ENCODE peak calls at places on chromosomes 11 and 22, in nine cellular contexts. E is astrocyte of the spinal cord, W is mucosa of descending colon, Z is cardiac muscle cell, N is RWPE1, L is nephron progenitor cell, C is Calu3, K is fibroblast of lung, Q is HFFc6. O is an unnamed sample.

GRCh38 chr11:99631618-99632017 is 610.9 kb downstream of the CNTN5 start:
- DNase-seq in W (no peak), Z (no peak), L (no peak), C (no peak), N (no peak), Q (no peak), K (no peak), E (no peak), O (peak; percentile 72)

GRCh38 chr11:114087028-114087427 is 27.5 kb downstream of the ZBTB16 start:
- DNase-seq in E (no peak), L (no peak), W (no peak), Z (no peak), K (no peak), N (no peak), Q (no peak), C (no peak), O (no peak)

GRCh38 chr22:22866381-22867111 is 21.1 kb upstream of the IGLL5 start:
- DNase-seq in K (no peak), Z (no peak), E (no peak), W (no peak), L (no peak), Q (no peak), C (no peak), N (no peak), O (no peak)

GRCh38 chr11:66339686-66340483 is 3.7 kb upstream of the RIN1 start:
- DNase-seq in N (no peak), L (no peak), Z (no peak), K (no peak), W (no peak), C (no peak), E (no peak), Q (no peak), O (no peak)

GRCh38 chr11:70587095-70587389 is 188.7 kb downstream of the CTTN start:
- DNase-seq in C (no peak), Q (no peak), K (no peak), N (no peak), E (no peak), Z (no peak), W (no peak), L (no peak), O (no peak)

GRCh38 chr11:101362643-101363042 is 221.2 kb downstream of the TRPC6 start:
- DNase-seq in K (no peak), Q (no peak), E (no peak), C (no peak), L (no peak), W (no peak), N (no peak), Z (no peak), O (no peak)

GRCh38 chr11:75654314-75654713 is 14.5 kb downstream of the MAP6 start:
- DNase-seq in N (peak; percentile 73), W (no peak), Q (peak; percentile 79), K (peak; percentile 90), Z (no peak), L (no peak), E (peak; percentile 60), C (no peak), O (no peak)

GRCh38 chr11:2789791-2790580 is 90.2 kb upstream of the KCNQ1OT1 start:
- DNase-seq in N (no peak), Z (no peak), E (no peak), C (no peak), L (no peak), W (no peak), Q (no peak), K (no peak), O (no peak)

GRCh38 chr11:72225411-72225951 is 914 bp downstream of the INPPL1 start:
- DNase-seq in K (no peak), Z (peak; percentile 22), Q (no peak), N (no peak), W (no peak), E (no peak), L (no peak), C (no peak), O (no peak)

GRCh38 chr11:90639687-90640086 is 416.8 kb upstream of the CHORDC1 start:
- DNase-seq in Z (peak; percentile 15), W (no peak), N (peak; percentile 13), L (no peak), K (no peak), C (peak; percentile 3), E (peak; percentile 20), Q (no peak), O (no peak)
- TF ChIP-seq CTCF in Z (no peak), W (no peak), N (no peak), L (peak; percentile 41), K (peak; percentile 57), C (no peak), E (peak; percentile 49), Q (peak; percentile 37), O (no peak)

GRCh38 chr22:49513358-49513851 is 314.3 kb downstream of the BRD1 start:
- DNase-seq in E (no peak), W (no peak), L (no peak), K (no peak), N (no peak), Z (no peak), Q (no peak), C (no peak), O (no peak)

GRCh38 chr22:49514656-49515055 is 313.0 kb downstream of the BRD1 start:
- DNase-seq in W (no peak), L (no peak), K (no peak), Z (no peak), Q (no peak), C (no peak), E (no peak), N (no peak), O (no peak)

GRCh38 chr22:49514211-49514610 is 313.5 kb downstream of the BRD1 start:
- DNase-seq in W (no peak), K (no peak), E (no peak), L (no peak), C (no peak), Z (no peak), Q (no peak), N (no peak), O (no peak)

GRCh38 chr22:49517211-49517610 is 310.5 kb downstream of the BRD1 start:
- DNase-seq in Q (no peak), L (no peak), C (no peak), K (no peak), W (no peak), E (no peak), Z (no peak), N (no peak), O (no peak)

GRCh38 chr22:49515486-49515885 is 312.2 kb downstream of the BRD1 start:
- DNase-seq in K (no peak), L (no peak), E (no peak), W (no peak), Q (no peak), Z (no peak), N (no peak), C (no peak), O (no peak)
- TF ChIP-seq CTCF in K (no peak), L (no peak), E (no peak), W (no peak), Q (no peak), Z (no peak), N (no peak), C (no peak), O (no peak)

GRCh38 chr22:50525104-50525958 is at the start of gene SCO2:
- DNase-seq in Z (peak; percentile 99), K (peak; percentile 97), N (peak; percentile 95), E (peak; percentile 97), Q (peak; percentile 94), C (peak; percentile 98), L (peak; percentile 98), W (peak; percentile 98), O (peak; percentile 97)
- TF ChIP-seq CTCF in Z (peak; percentile 45), K (no peak), N (no peak), E (peak; percentile 59), Q (peak; percentile 61), C (peak; percentile 55), L (peak; percentile 34), W (peak; percentile 67), O (peak; percentile 42)

GRCh38 chr11:12961615-12962014 is 47.5 kb upstream of the RASSF10 start:
- DNase-seq in E (peak; percentile 43), C (no peak), Z (no peak), Q (peak; percentile 18), W (no peak), N (peak; percentile 9), L (no peak), K (no peak), O (no peak)
- TF ChIP-seq CTCF in E (peak; percentile 27), C (no peak), Z (peak; percentile 24), Q (no peak), W (no peak), N (peak; percentile 14), L (no peak), K (peak; percentile 22), O (no peak)

GRCh38 chr11:132977746-132978145 is 554.6 kb downstream of the OPCML start:
- DNase-seq in W (no peak), E (no peak), K (no peak), L (no peak), C (no peak), N (no peak), Q (peak; percentile 8), Z (no peak), O (no peak)
- TF ChIP-seq CTCF in W (no peak), E (no peak), K (no peak), L (no peak), C (no peak), N (no peak), Q (no peak), Z (no peak), O (no peak)

GRCh38 chr11:128057786-128058395 is 529.5 kb downstream of the ETS1 start:
- DNase-seq in E (no peak), W (no peak), Q (no peak), C (no peak), N (no peak), Z (no peak), K (peak; percentile 35), L (no peak), O (no peak)
- TF ChIP-seq CTCF in E (no peak), W (no peak), Q (no peak), C (no peak), N (no peak), Z (no peak), K (no peak), L (no peak), O (no peak)

DNA sequence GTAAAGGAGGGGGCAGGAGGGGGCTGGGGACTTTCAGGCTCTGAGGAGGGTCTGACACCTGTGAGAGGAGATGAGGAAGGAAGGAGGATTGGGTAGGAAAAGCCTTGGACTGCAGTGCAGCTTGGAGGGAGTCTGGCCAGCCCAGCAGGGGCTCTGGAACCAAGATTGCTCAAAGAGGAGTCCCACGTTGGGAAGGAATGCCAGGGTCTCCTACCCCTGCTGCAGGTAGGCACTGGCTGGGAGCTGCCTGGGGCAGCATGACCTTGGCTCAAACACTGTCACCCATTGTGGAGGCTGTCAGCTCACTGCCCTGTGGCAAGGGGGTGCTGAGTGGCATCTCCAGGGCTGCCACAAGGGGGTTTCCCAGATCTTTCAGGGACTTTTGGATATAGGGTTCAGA is 94.5 kb downstream of the RPS6KA4 start:
- DNase-seq in W (no peak), N (no peak), L (no peak), Z (no peak), K (no peak), E (no peak), Q (no peak), C (no peak), O (no peak)
- TF ChIP-seq CTCF in W (no peak), N (no peak), L (no peak), Z (no peak), K (no peak), E (no peak), Q (no peak), C (no peak), O (no peak)

O was measured in MM.1S.